ENCODE peak calls at places on chromosomes 13 and 19, in five cellular contexts. One of them, this sample, is unnamed.

GRCh38 chr19:34733266-34733825 is 697 bp upstream of the ZNF181 start:
- DNase-seq in activated effector memory CD4-positive, alpha-beta T cell treated with anti-CD3 and anti-CD28 coated beads, Interleukin-2, amount 50 U/mL, for 16 hours: no peak
- DNase-seq in left cardiac atrium: peak
- DNase-seq in hepatic stellate cell: no peak
- DNase-seq in stimulated activated CD8-positive, alpha-beta memory T cell treated with anti-CD3 and anti-CD28 coated beads, Interleukin-7, amount 100 ng/mL, for 4 hours: no peak
- DNase-seq in this sample: no peak

GRCh38 chr13:28429685-28430290 is 65.1 kb downstream of the FLT1 start:
- DNase-seq in activated effector memory CD4-positive, alpha-beta T cell treated with anti-CD3 and anti-CD28 coated beads, Interleukin-2, amount 50 U/mL, for 16 hours: no peak
- DNase-seq in left cardiac atrium: no peak
- DNase-seq in hepatic stellate cell: no peak
- DNase-seq in stimulated activated CD8-positive, alpha-beta memory T cell treated with anti-CD3 and anti-CD28 coated beads, Interleukin-7, amount 100 ng/mL, for 4 hours: no peak
- DNase-seq in this sample: no peak

GRCh38 chr19:35959040-35959967 is 23.1 kb downstream of the LRFN3 start:
- DNase-seq in activated effector memory CD4-positive, alpha-beta T cell treated with anti-CD3 and anti-CD28 coated beads, Interleukin-2, amount 50 U/mL, for 16 hours: peak
- DNase-seq in left cardiac atrium: peak
- DNase-seq in hepatic stellate cell: no peak
- DNase-seq in stimulated activated CD8-positive, alpha-beta memory T cell treated with anti-CD3 and anti-CD28 coated beads, Interleukin-7, amount 100 ng/mL, for 4 hours: peak
- DNase-seq in this sample: peak

GRCh38 chr19:495440-496332 is 600 bp upstream of the MADCAM1 start:
- DNase-seq in activated effector memory CD4-positive, alpha-beta T cell treated with anti-CD3 and anti-CD28 coated beads, Interleukin-2, amount 50 U/mL, for 16 hours: peak
- DNase-seq in left cardiac atrium: no peak
- DNase-seq in hepatic stellate cell: no peak
- DNase-seq in stimulated activated CD8-positive, alpha-beta memory T cell treated with anti-CD3 and anti-CD28 coated beads, Interleukin-7, amount 100 ng/mL, for 4 hours: no peak
- DNase-seq in this sample: peak

GRCh38 chr13:50521191-50521590 is 322.3 kb downstream of the DLEU7 start:
- DNase-seq in activated effector memory CD4-positive, alpha-beta T cell treated with anti-CD3 and anti-CD28 coated beads, Interleukin-2, amount 50 U/mL, for 16 hours: no peak
- DNase-seq in left cardiac atrium: no peak
- DNase-seq in hepatic stellate cell: no peak
- DNase-seq in stimulated activated CD8-positive, alpha-beta memory T cell treated with anti-CD3 and anti-CD28 coated beads, Interleukin-7, amount 100 ng/mL, for 4 hours: no peak
- DNase-seq in this sample: no peak

GRCh38 chr19:4015705-4016402 is 8.3 kb downstream of the PIAS4 start:
- DNase-seq in activated effector memory CD4-positive, alpha-beta T cell treated with anti-CD3 and anti-CD28 coated beads, Interleukin-2, amount 50 U/mL, for 16 hours: no peak
- DNase-seq in left cardiac atrium: no peak
- DNase-seq in hepatic stellate cell: no peak
- DNase-seq in stimulated activated CD8-positive, alpha-beta memory T cell treated with anti-CD3 and anti-CD28 coated beads, Interleukin-7, amount 100 ng/mL, for 4 hours: no peak
- DNase-seq in this sample: no peak

GRCh38 chr13:71799320-71799719 is 67.7 kb downstream of the DACH1 start:
- DNase-seq in activated effector memory CD4-positive, alpha-beta T cell treated with anti-CD3 and anti-CD28 coated beads, Interleukin-2, amount 50 U/mL, for 16 hours: no peak
- DNase-seq in left cardiac atrium: no peak
- DNase-seq in hepatic stellate cell: no peak
- DNase-seq in stimulated activated CD8-positive, alpha-beta memory T cell treated with anti-CD3 and anti-CD28 coated beads, Interleukin-7, amount 100 ng/mL, for 4 hours: no peak
- DNase-seq in this sample: no peak

GRCh38 chr19:4098493-4098892 is 25.4 kb downstream of the MAP2K2 start:
- DNase-seq in activated effector memory CD4-positive, alpha-beta T cell treated with anti-CD3 and anti-CD28 coated beads, Interleukin-2, amount 50 U/mL, for 16 hours: no peak
- DNase-seq in left cardiac atrium: no peak
- DNase-seq in hepatic stellate cell: no peak
- DNase-seq in stimulated activated CD8-positive, alpha-beta memory T cell treated with anti-CD3 and anti-CD28 coated beads, Interleukin-7, amount 100 ng/mL, for 4 hours: no peak
- DNase-seq in this sample: no peak

GRCh38 chr19:23392706-23393105 is 2.6 kb downstream of the ZNF91 start:
- DNase-seq in activated effector memory CD4-positive, alpha-beta T cell treated with anti-CD3 and anti-CD28 coated beads, Interleukin-2, amount 50 U/mL, for 16 hours: no peak
- DNase-seq in left cardiac atrium: no peak
- DNase-seq in hepatic stellate cell: no peak
- DNase-seq in stimulated activated CD8-positive, alpha-beta memory T cell treated with anti-CD3 and anti-CD28 coated beads, Interleukin-7, amount 100 ng/mL, for 4 hours: no peak
- DNase-seq in this sample: no peak

GRCh38 chr13:20924758-20925394 is 22.3 kb upstream of the XPO4 start:
- DNase-seq in activated effector memory CD4-positive, alpha-beta T cell treated with anti-CD3 and anti-CD28 coated beads, Interleukin-2, amount 50 U/mL, for 16 hours: peak
- DNase-seq in left cardiac atrium: peak
- DNase-seq in hepatic stellate cell: peak
- DNase-seq in stimulated activated CD8-positive, alpha-beta memory T cell treated with anti-CD3 and anti-CD28 coated beads, Interleukin-7, amount 100 ng/mL, for 4 hours: peak
- DNase-seq in this sample: peak